ENCODE peak calls at places on chromosomes 6 and 20, in six cellular contexts. Y, G, I, J, X and D are unnamed samples.

GRCh38 chr6:126337323-126337722 is 2.6 kb upstream of the CENPW start:
- DNase-seq in G (no peak), Y (peak; percentile 20), X (no peak), I (no peak), J (no peak), D (no peak)

GRCh38 chr6:133254552-133255228 is 13.5 kb downstream of the EYA4 start:
- DNase-seq in I (no peak), X (no peak), Y (no peak), J (no peak), G (no peak), D (no peak)

GRCh38 chr6:43942011-43942442 is 172.0 kb downstream of the VEGFA start:
- DNase-seq in G (no peak), Y (no peak), J (no peak), X (no peak), I (no peak), D (peak; percentile 4)

GRCh38 chr20:23242556-23243180 is 107.9 kb upstream of the NXT1 start:
- DNase-seq in J (no peak), I (no peak), Y (no peak), G (no peak), X (no peak), D (no peak)

GRCh38 chr6:89963391-89963790 is 69.1 kb downstream of the GJA10 start:
- DNase-seq in Y (no peak), X (no peak), I (no peak), G (no peak), J (no peak), D (no peak)

GRCh38 chr6:44143731-44144130 is 14.9 kb upstream of the CAPN11 start:
- DNase-seq in X (no peak), G (no peak), Y (no peak), I (no peak), J (no peak), D (no peak)

GRCh38 chr6:26556263-26557070 is 18.3 kb downstream of the HMGN4 start:
- DNase-seq in J (no peak), G (no peak), Y (peak; percentile 68), I (no peak), X (peak; percentile 84), D (peak; percentile 55)

GRCh38 chr6:50602191-50602810 is 111.0 kb upstream of the TFAP2D start:
- DNase-seq in G (no peak), J (no peak), X (peak; percentile 2), Y (no peak), I (no peak), D (no peak)

GRCh38 chr6:128580224-128581110 is 60.1 kb upstream of the PTPRK start:
- DNase-seq in I (no peak), X (no peak), Y (no peak), G (no peak), J (no peak), D (no peak)

GRCh38 chr6:107030151-107030550 is 2.2 kb downstream of the MTRES1 start:
- DNase-seq in Y (no peak), X (no peak), G (no peak), J (no peak), I (no peak), D (no peak)

DNA sequence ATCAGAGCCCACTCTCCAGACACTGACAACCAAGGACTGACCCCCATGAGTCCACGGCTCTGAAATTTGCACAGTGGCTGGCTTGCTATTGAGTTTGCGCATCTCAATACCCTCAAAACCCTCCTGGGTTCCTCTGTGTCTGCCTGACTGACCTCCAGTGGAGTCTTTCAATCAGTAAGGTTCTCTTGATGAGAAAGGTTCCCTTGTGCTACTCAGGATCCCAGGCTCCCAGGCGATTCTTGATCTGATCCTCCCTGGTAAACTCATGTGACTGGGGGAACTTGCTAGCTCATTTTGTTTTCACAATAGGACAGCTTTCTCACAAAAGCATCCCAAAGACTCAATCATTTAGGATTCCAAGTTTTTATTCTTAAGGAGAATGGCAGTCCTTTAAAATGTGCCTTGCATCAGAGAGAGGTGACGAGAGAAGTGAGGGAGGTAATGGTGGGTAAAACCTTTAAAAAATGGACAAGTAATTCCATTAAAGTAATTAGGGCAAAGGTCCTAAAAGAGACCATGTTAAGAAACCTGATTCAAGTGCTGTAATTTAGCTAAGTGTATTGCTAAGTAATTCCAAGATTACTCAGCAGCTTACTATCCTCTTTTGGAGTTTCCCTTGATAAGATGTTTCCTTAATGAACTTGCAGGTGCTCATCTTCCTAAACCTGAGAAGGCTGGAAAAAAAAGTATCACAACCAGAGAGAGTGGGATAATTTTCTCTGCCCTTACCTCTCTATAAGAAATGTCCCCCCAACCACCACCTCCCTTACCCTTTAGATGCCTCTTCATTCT is 304.7 kb upstream of the SGK1 start:
- DNase-seq in J (no peak), G (no peak), I (no peak), X (no peak), Y (no peak), D (no peak)
- H3K27ac ChIP-seq in J (no peak overlapping the region), G (no peak overlapping the region), I (no peak overlapping the region), X (no peak overlapping the region), Y (peak overlapping the region; percentile 70), D (no peak overlapping the region)

GRCh38 chr6:1576711-1577110 is 33.0 kb upstream of the FOXC1 start:
- DNase-seq in X (no peak), Y (no peak), I (no peak), J (peak; percentile 31), G (no peak), D (no peak)
- H3K27ac ChIP-seq in X (no peak overlapping the region), Y (no peak overlapping the region), I (peak overlapping the region; percentile 75), J (peak overlapping the region; percentile 84), G (no peak overlapping the region), D (no peak overlapping the region)

GRCh38 chr6:144879436-144879835 is 594.3 kb downstream of the UTRN start:
- DNase-seq in Y (no peak), I (no peak), J (no peak), G (no peak), X (no peak), D (no peak)
- H3K27ac ChIP-seq in Y (no peak overlapping the region), I (no peak overlapping the region), J (no peak overlapping the region), G (no peak overlapping the region), X (peak overlapping the region; percentile 8), D (no peak overlapping the region)

DNA sequence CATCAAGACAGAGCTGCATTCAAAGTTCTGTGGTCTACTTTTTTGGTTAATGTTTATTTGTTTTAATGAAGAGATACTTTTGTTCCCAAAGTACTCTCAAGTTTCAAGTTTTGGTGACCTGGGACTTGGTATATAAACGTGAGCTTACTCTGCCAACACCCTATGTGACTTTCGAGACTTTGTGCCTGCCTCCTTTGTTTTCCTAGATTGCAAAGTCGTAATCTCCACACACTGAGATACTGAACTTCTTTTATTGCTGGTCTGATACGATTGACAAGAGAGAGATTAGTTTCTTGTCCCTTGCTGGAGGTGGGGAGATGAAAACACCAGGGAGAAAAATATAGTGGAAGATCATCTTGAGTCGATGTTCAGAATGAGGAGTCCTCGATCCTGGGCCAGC is 27.9 kb downstream of the PCNA start:
- DNase-seq in J (no peak), X (no peak), I (no peak), G (no peak), Y (no peak), D (no peak)
- H3K27ac ChIP-seq in J (no peak overlapping the region), X (no peak overlapping the region), I (no peak overlapping the region), G (no peak overlapping the region), Y (no peak overlapping the region), D (no peak overlapping the region)

DNA sequence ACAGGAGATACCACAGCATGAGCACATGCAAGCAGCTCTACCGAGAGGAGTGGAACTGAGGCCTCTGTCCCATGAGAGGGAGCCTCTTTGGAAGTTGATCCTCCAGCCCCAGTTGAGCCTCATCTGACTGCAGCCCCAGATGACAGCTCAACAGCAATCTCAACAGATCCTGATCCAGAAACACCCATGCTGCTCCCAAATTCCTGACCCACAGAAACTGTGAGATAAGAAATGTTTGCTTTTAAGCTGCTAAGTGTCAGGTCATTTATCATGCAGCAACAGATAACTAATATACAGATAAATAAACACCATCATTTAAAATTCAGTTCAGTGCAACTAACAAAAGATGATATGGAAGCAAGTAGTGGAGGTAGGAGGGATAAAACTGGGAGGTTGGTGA is 4.8 kb upstream of the ARFGEF2 start:
- DNase-seq in X (no peak), J (no peak), G (no peak), I (no peak), Y (no peak), D (no peak)
- H3K27ac ChIP-seq in X (no peak overlapping the region), J (no peak overlapping the region), G (no peak overlapping the region), I (no peak overlapping the region), Y (no peak overlapping the region), D (no peak overlapping the region)

GRCh38 chr6:7669742-7670141 is 56.2 kb upstream of the BMP6 start:
- DNase-seq in I (no peak), J (no peak), X (no peak), G (no peak), Y (no peak), D (no peak)
- H3K27ac ChIP-seq in I (no peak overlapping the region), J (no peak overlapping the region), X (no peak overlapping the region), G (no peak overlapping the region), Y (no peak overlapping the region), D (no peak overlapping the region)